ENCODE peak calls at places on chromosomes 5 and 9, in ten cellular contexts. R is neural progenitor cell, S is RWPE1, V is A549, K is psoas muscle, M is gastrocnemius medialis, W is right lobe of liver, Q is heart right ventricle, C is PC-9, B is uterus. O is an unnamed sample.

GRCh38 chr9:109914280-109915027 is 134.5 kb downstream of the PALM2AKAP2 start:
- DNase-seq in Q (no peak), M (no peak), S (no peak), R (no peak), B (no peak), K (no peak), C (no peak), V (no peak), W (no peak), O (no peak)

GRCh38 chr5:37839441-37840035 is 303 bp downstream of the GDNF start:
- DNase-seq in K (peak), B (peak), M (peak), V (peak), Q (peak), W (no peak), S (peak), C (no peak), R (peak), O (no peak)

GRCh38 chr5:143006511-143006910 is 236.3 kb downstream of the ARHGAP26 start:
- DNase-seq in C (no peak), W (no peak), K (no peak), R (no peak), S (no peak), M (peak), Q (no peak), V (no peak), B (no peak), O (no peak)

GRCh38 chr9:137643921-137644320 is 25.1 kb downstream of the EHMT1 start:
- DNase-seq in B (no peak), Q (no peak), V (no peak), S (no peak), R (no peak), W (no peak), C (no peak), K (no peak), M (no peak), O (no peak)

GRCh38 chr9:129178983-129179382 is 922 bp upstream of the IER5L start:
- DNase-seq in R (peak), S (no peak), W (no peak), K (no peak), Q (no peak), B (peak), V (no peak), C (peak), M (no peak), O (no peak)

GRCh38 chr9:4111233-4112000 is 188.5 kb downstream of the GLIS3 start:
- DNase-seq in W (no peak), V (no peak), C (no peak), M (no peak), S (no peak), K (no peak), R (no peak), B (no peak), Q (no peak), O (no peak)

GRCh38 chr5:181265092-181265671 is 4.2 kb upstream of the TRIM52 start:
- DNase-seq in Q (no peak), C (no peak), W (no peak), B (no peak), V (no peak), S (no peak), K (no peak), M (no peak), R (peak), O (no peak)

GRCh38 chr5:176789873-176790615 is 20.3 kb upstream of the UNC5A start:
- DNase-seq in Q (no peak), K (no peak), B (no peak), M (no peak), S (no peak), V (no peak), C (peak), R (no peak), W (no peak), O (no peak)

GRCh38 chr5:160467555-160468418 is 46.1 kb downstream of the PTTG1 start:
- DNase-seq in S (no peak), R (peak), V (peak), Q (peak), W (peak), M (peak), B (peak), C (peak), K (peak), O (no peak)

GRCh38 chr9:108727580-108728056 is 128.2 kb downstream of the ACTL7B start:
- DNase-seq in K (no peak), M (peak), S (no peak), B (no peak), W (no peak), R (no peak), C (no peak), Q (peak), V (no peak), O (peak)

GRCh38 chr9:107208121-107208520 is 75.0 kb upstream of the RAD23B start:
- DNase-seq in M (no peak), Q (no peak), S (no peak), R (no peak), B (no peak), W (no peak), C (no peak), K (no peak), V (no peak), O (no peak)

GRCh38 chr9:95058795-95059386 is 258.6 kb downstream of the FANCC start:
- DNase-seq in C (no peak), W (no peak), V (no peak), B (no peak), Q (no peak), S (no peak), R (no peak), M (no peak), K (no peak), O (no peak)

GRCh38 chr5:178532236-178532635 is 58.0 kb downstream of the COL23A1 start:
- DNase-seq in K (no peak), S (no peak), R (no peak), B (no peak), Q (no peak), C (no peak), M (no peak), V (no peak), W (peak), O (no peak)

GRCh38 chr5:159459951-159460538 is 129.8 kb upstream of the IL12B start:
- DNase-seq in R (no peak), M (no peak), B (no peak), W (no peak), S (no peak), V (no peak), C (peak), K (no peak), Q (no peak), O (no peak)

GRCh38 chr9:4986291-4986690 is 1.2 kb downstream of the JAK2 start:
- DNase-seq in M (no peak), Q (no peak), V (no peak), K (no peak), B (no peak), W (no peak), C (no peak), R (no peak), S (no peak), O (no peak)

GRCh38 chr5:127419007-127419406 is 98.4 kb upstream of the PRRC1 start:
- DNase-seq in B (no peak), R (no peak), K (no peak), W (no peak), Q (no peak), M (no peak), C (no peak), S (no peak), V (no peak), O (no peak)

GRCh38 chr9:81182421-81182820 is 506.9 kb downstream of the TLE1 start:
- DNase-seq in R (no peak), Q (no peak), M (no peak), K (peak), C (no peak), W (no peak), V (no peak), B (no peak), S (no peak), O (no peak)

GRCh38 chr9:94904806-94905205 is 178.3 kb downstream of the AOPEP start:
- DNase-seq in K (no peak), M (no peak), C (no peak), V (no peak), Q (no peak), W (no peak), S (no peak), B (no peak), R (no peak), O (no peak)

DNA sequence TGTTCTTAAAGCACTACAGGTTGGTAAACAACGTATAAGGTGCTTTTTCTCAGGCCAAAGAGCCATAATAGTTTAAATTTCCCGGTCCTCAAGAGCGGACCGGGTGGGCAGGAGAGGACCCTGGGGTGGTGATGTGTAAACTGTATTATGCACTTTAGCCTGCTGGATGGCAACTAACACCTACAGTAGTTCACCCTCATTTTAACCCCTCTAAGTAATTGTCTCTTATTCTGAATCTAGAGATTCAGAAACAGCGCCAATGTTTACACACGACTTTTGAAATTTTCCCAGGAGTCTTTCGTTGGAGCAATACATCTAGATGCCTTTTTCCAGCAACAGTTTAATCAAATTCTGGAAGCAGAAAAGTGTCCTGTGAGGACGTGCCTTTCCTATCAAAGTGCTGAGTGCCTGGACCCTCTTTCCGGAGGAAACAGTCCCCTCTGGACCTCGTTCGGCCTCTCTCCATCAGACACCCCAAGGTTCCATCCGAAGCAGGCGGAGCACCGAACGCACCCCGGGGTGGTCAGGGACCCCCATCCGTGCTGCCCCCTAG is 676 bp upstream of the OCLN start:
- DNase-seq in B (no peak), Q (no peak), K (no peak), C (no peak), S (no peak), W (no peak), R (no peak), V (peak), M (no peak), O (no peak)
- TF ChIP-seq CTCF in B (no peak), Q (no peak), K (no peak), C (no peak), S (no peak), W (no peak), R (peak), V (no peak), M (no peak), O (no peak)

DNA sequence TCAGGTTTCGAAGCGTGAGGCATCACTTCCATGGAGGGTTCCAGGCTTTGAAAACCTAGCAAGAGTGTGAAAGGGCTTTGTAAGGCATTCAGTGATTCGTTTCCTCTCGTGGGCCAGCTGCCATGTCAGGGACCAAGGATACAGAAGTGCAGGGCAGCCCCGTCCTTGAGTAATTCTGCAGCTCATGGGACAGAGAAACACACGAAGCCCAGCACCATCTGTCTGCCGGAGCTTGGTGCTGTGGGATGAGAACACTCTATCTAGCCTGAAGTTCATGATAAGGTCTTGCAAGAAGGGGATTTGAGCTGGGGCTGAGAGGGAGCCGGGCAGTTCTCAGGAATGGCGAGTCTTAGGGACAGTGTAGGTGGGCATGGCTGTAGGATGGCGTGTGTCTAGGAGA is 55.8 kb downstream of the ANKRD33B start:
- DNase-seq in W (no peak), M (no peak), C (no peak), V (no peak), K (no peak), B (no peak), R (no peak), Q (no peak), S (no peak), O (no peak)
- H3K27ac ChIP-seq in W (no peak), M (no peak), C (no peak), V (no peak), K (no peak), B (no peak), R (no peak), Q (no peak), S (no peak), O (no peak)

GRCh38 chr9:19408693-19409405 is at the start of gene ACER2:
- DNase-seq in V (peak), M (peak), B (peak), Q (peak), W (peak), K (peak), C (peak), R (peak), S (peak), O (peak)
- TF ChIP-seq CTCF in V (no peak), M (peak), B (peak), Q (peak), W (no peak), K (peak), C (no peak), R (peak), S (no peak), O (no peak)

GRCh38 chr9:127509261-127509954 is 58.1 kb downstream of the LRSAM1 start:
- DNase-seq in R (no peak), C (no peak), B (no peak), Q (no peak), K (no peak), M (no peak), S (no peak), V (no peak), W (no peak), O (no peak)
- H3K27ac ChIP-seq in R (no peak), C (no peak), B (peak), Q (peak), K (no peak), M (peak), S (peak), V (no peak), W (no peak), O (peak)

DNA sequence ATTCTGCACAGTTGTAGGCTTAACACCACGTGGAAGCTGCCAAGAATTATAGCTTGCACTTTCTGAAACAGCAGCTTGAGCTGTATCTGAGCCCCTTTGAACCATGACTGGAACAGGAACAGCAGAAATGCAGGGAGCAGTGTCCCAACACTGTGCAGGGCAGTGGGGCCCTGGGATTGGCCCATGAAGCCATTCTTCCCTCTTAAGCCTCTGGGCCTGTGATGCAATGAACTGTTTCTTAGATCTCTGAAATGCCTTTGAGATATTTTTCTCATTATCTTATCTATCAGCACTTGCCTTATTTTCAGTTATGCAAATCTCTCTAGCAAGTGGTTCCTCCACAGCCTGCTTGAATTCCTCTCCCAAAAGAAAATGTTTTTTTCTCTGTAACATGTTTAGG is 87.0 kb upstream of the MTAP start:
- DNase-seq in S (no peak), M (no peak), B (no peak), Q (no peak), W (no peak), R (no peak), V (no peak), C (no peak), K (no peak), O (no peak)
- TF ChIP-seq CTCF in S (no peak), M (no peak), B (no peak), Q (no peak), W (no peak), R (no peak), V (no peak), C (no peak), K (no peak), O (no peak)

GRCh38 chr9:19689324-19690087 is 99.3 kb downstream of the SLC24A2 start:
- DNase-seq in M (no peak), B (no peak), Q (no peak), K (no peak), R (no peak), V (no peak), C (no peak), W (no peak), S (peak), O (no peak)

DNA sequence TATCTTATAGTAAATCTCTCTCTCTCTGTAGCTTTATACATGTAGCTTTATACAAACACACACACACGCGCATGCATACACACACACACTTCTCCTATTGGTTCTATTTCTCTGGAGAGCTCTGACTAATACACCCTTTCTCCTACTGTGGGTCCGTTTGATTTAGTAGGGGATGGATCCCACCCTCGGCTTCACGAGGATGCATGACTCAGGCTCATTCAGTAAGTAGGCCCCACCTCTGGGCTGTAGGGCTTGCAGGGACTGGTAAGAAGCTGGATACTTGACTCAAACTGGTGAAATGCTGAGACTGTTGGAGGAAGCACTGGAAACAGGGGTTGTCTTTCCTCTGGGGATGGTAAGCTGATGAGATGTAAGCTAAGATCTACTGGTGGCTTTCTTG is 98.7 kb downstream of the SLC24A2 start:
- DNase-seq in Q (no peak), S (peak), C (no peak), B (no peak), V (no peak), W (no peak), M (no peak), R (no peak), K (no peak), O (no peak)
- H3K27ac ChIP-seq in Q (no peak), S (no peak), C (no peak), B (no peak), V (no peak), W (no peak), M (no peak), R (no peak), K (no peak), O (no peak)